ENCODE peak calls at places on chromosomes 3 and 15, in six cellular contexts. N is GM23338, J is HepG2, L is K562, A is GM12878, X is H1. D is an unnamed sample.

GRCh38 chr3:150349314-150350097 is 58.6 kb upstream of the TSC22D2 start:
- DNase-seq in A (no peak), L (no peak), J (no peak), X (no peak), N (no peak), D (no peak)

GRCh38 chr15:63063877-63064409 is 21.4 kb downstream of the TPM1 start:
- DNase-seq in N (no peak), X (no peak), A (no peak), L (no peak), J (no peak), D (no peak)

GRCh38 chr3:122572940-122573412 is 4.5 kb upstream of the PARP15 start:
- DNase-seq in X (no peak), L (no peak), N (peak), J (peak), A (peak), D (no peak)

GRCh38 chr3:193693774-193694173 is 100.8 kb downstream of the OPA1 start:
- DNase-seq in N (no peak), J (peak), A (no peak), X (no peak), L (no peak), D (no peak)

GRCh38 chr3:100761951-100762350 is 52.7 kb downstream of the TFG start:
- DNase-seq in A (no peak), X (no peak), N (no peak), L (no peak), J (no peak), D (no peak)

GRCh38 chr3:138938056-138938876 is 8.7 kb downstream of the FOXL2 start:
- DNase-seq in N (peak), L (no peak), J (no peak), A (no peak), X (peak), D (peak)

GRCh38 chr15:90957105-90957790 is 2.6 kb downstream of the RCCD1 start:
- DNase-seq in N (peak), J (no peak), L (no peak), A (no peak), X (peak), D (peak)

GRCh38 chr3:4303187-4304123 is at the start of gene SETMAR:
- DNase-seq in X (peak), A (no peak), L (peak), J (peak), N (peak), D (peak)

GRCh38 chr3:172142074-172143059 is 103.0 kb downstream of the FNDC3B start:
- DNase-seq in N (no peak), J (no peak), A (peak), L (no peak), X (no peak), D (no peak)

GRCh38 chr3:63927623-63928280 is 15.6 kb upstream of the SCAANT1 start:
- DNase-seq in N (no peak), A (no peak), L (no peak), X (no peak), J (no peak), D (no peak)
- TF ChIP-seq CREB1 in N (no peak), A (no peak), L (no peak), X (no peak), J (no peak), D (no peak)

DNA sequence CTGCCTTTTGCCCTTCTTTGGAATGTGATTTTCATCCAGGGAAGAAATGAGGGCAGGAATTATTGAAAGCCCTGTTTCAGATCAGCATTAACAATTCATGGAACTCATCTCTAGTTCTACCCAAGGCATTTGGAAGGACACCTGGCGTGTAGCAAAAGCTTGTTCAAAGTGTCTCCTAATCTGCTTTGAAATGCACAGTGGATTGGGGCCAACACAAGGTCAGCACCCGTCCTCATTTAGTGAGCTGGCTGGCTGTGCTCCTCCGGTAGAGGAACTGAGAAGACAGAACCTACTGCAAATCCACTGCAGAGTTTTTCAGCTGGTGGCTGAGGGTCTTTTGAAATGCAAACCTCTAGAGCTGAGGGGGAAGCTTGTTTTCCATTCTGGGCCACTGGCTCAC is 141.6 kb upstream of the STT3B start:
- DNase-seq in J (no peak), L (no peak), N (peak), A (no peak), X (peak), D (peak)
- TF ChIP-seq CREB1 in J (no peak), L (no peak), N (no peak), A (no peak), X (no peak), D (no peak)

DNA sequence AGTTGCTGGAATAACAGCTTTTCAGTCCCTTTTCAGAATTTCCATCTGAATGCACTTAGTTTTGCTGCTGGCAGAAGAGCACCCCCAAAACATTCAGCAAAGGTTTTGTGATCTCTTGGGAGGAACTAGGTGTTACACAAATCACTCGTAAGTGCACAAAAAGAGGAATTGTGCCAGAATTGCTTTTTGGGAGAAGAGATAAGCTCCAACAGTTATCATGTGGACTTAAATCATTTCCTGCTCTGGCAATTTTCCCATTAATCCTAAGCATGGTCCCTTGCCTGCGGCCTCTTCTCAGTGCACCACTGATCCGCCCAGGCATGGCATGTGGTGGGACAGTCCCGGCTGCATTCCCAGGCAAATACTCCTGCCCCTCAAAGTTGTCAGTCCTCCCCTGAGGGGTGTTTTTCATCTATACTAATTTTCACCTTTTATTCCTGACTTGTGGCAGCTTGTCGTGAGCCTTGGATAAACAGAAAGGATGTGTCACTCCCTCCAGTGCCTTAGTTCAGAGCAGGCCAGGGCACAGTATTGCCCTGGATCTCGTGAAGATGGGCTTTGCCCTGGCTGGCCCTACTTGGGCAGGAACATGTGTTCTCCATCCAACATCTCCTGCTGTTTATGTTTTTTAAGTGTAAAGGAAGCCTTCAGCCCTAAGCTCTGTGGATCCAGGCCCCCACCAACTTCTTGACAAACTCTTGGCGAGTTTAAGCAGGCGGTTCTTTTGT is 44.6 kb upstream of the VILL start:
- DNase-seq in A (no peak), J (no peak), L (no peak), X (peak), N (no peak), D (no peak)
- TF ChIP-seq CREB1 in A (no peak), J (no peak), L (no peak), X (no peak), N (no peak), D (no peak)

DNA sequence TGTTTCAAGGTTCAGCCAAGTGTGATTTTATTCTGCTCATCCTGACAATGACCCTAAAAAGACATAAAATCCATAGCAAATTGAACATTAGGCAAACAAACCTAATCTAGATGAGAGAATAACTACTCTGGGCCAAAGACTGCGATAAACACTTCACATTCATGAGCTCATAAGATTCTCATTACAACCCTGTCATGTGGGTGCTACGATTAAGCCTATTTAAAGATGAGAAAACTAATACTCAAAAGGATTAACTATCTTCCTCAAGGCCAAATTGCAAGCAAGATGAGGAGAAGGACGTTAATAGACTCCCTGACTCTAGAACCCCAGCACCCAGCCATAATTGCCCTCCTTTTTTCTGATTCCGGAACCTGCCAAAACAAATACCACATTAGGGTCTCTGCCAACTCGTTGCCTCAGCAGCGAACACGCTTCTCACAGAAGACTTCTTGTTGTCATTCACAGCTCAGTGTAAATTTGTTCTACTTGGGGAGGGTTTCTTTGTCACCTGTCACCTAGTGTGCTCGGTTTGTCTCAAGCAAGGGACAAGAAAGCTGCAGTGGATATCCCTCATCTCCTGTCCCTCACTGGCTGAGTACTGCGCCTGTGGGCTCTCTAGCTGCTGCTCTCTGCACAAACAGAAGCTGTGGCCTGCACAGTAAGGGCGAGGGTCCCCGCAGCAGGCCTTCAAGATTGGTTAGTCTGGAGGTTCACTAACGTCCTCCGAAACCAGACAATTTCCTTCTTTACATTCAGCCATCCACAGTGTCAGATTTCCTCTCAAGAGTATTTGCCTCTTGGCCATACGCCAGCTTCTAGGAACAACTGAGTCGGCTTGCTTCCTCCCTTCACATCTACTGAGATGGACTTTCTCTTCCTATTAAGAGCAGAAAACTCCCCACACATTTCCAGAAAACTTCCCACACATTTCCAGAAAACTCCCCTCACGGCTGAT is 200.0 kb upstream of the UBE2E2 start:
- DNase-seq in L (no peak), J (no peak), X (no peak), A (no peak), N (no peak), D (no peak)
- TF ChIP-seq CREB1 in L (no peak), J (no peak), X (no peak), A (no peak), N (no peak), D (no peak)

GRCh38 chr3:133038089-133038730 is at the start of gene TMEM108:
- DNase-seq in J (no peak), X (peak), L (peak), N (peak), A (no peak), D (peak)

GRCh38 chr3:133042778-133043177 is 4.6 kb downstream of the TMEM108 start:
- DNase-seq in J (no peak), A (no peak), X (no peak), L (no peak), N (no peak), D (no peak)

GRCh38 chr3:133041524-133041829 is 3.3 kb downstream of the TMEM108 start:
- DNase-seq in A (no peak), J (no peak), N (no peak), L (no peak), X (no peak), D (no peak)

GRCh38 chr3:133038731-133039398 is 674 bp downstream of the TMEM108 start:
- DNase-seq in N (peak), X (peak), A (no peak), L (peak), J (no peak), D (peak)

GRCh38 chr3:133040696-133041523 is 2.7 kb downstream of the TMEM108 start:
- DNase-seq in A (peak), L (peak), X (peak), N (peak), J (peak), D (peak)
- TF ChIP-seq CREB1 in A (no peak), L (no peak), X (no peak), N (no peak), J (no peak), D (no peak)

DNA sequence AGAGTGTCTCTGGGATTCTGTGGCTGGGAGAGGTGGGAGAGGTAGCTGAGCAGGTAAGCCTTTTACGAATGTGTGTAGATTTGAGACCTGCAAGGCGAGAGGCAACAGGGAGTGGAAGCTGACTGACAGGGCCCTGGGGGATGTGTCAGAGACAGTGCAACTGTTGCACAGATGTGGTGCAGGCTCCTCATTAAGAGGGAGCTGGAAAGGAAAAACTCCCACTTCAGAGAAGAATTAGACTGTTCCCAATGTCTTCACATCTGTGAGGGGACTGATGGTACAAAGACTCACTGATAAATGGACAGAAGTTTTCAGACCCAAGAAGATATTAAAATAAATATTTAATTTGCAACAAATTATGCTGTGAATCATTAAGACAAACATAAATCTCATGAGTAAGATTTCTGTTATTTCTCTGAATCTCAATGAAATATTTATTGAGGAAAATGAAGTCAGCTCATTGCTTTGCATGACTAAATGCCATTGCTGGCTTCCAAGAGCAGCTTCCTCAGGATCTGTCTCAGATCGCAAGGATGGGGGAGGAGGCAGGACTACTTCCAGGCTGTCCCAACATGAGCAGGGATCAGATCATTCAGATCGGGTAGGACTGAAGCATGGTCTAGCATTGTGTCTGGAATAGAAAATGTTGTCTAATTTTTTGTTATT is 127.3 kb upstream of the ROPN1 start:
- DNase-seq in N (no peak), A (no peak), X (no peak), L (no peak), J (no peak), D (no peak)
- TF ChIP-seq CREB1 in N (no peak), A (no peak), X (no peak), L (no peak), J (no peak), D (no peak)

DNA sequence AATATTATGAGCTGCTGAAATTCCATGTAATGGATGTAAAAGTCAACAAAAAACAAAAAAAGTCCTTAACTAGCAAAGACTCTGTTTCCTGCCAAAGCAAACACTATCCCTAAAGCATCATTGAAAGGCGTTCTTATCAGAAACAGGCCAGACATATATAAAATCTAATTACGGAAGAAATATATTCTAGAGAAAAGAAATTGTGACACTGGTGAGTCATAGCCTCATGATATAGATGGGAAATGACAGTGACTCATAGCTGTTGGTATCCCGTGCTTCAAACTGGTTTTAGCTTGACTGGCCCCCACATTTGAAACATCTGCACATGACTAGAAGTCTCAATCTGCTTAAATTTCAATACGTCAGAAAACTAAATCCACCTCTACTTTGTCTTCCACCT is 456.5 kb upstream of the ARRDC4 start:
- DNase-seq in J (no peak), X (no peak), N (no peak), A (no peak), L (no peak), D (no peak)
- TF ChIP-seq CREB1 in J (peak), X (no peak), N (no peak), A (no peak), L (no peak), D (no peak)

GRCh38 chr3:52705688-52706686 is at the start of the genes GLT8D1 and SPCS1:
- DNase-seq in J (peak), L (peak), A (no peak), X (peak), N (peak), D (peak)
- TF ChIP-seq CREB1 in J (peak), L (peak), A (peak), X (peak), N (peak), D (no peak)

D was measured in WTC11.